ENCODE peak calls at places on chromosomes 7 and 10, in seven cellular contexts. Z is upper lobe of right lung, M is brain microvascular endothelial cell, Y is fibroblast of pulmonary artery, V is pancreas, F is astrocyte of the spinal cord, X is GM23338. C is an unnamed sample.

GRCh38 chr7:130154131-130154500 is 51.1 kb downstream of the TMEM209 start:
- DNase-seq in F (no peak), X (no peak), V (peak; percentile 71), Z (peak; percentile 83), M (no peak), Y (no peak), C (no peak)

GRCh38 chr10:15325243-15326002 is 45.7 kb downstream of the FAM171A1 start:
- DNase-seq in M (peak; percentile 81), X (no peak), Y (peak; percentile 93), Z (no peak), F (peak; percentile 75), V (no peak), C (peak; percentile 57)

GRCh38 chr7:23938937-23939552 is 229.0 kb downstream of the STK31 start:
- DNase-seq in Z (no peak), V (no peak), M (peak; percentile 27), Y (peak; percentile 24), X (peak; percentile 71), F (peak; percentile 30), C (peak; percentile 21)

GRCh38 chr7:29649010-29649716 is 85.5 kb downstream of the PRR15 start:
- DNase-seq in F (no peak), X (no peak), Y (no peak), Z (no peak), M (no peak), V (no peak), C (no peak)

GRCh38 chr7:115435178-115435577 is 513.3 kb downstream of the MDFIC start:
- DNase-seq in V (no peak), X (no peak), Y (no peak), Z (no peak), F (no peak), M (no peak), C (no peak)

GRCh38 chr10:129730993-129731325 is 233.1 kb downstream of the EBF3 start:
- DNase-seq in F (no peak), Y (no peak), V (no peak), X (no peak), Z (no peak), M (no peak), C (no peak)

GRCh38 chr7:131111-132094 is 61.0 kb upstream of the FAM20C start:
- DNase-seq in F (no peak), V (no peak), X (no peak), Z (peak; percentile 82), Y (peak; percentile 40), M (no peak), C (peak; percentile 65)

GRCh38 chr10:49505076-49505475 is 33.8 kb downstream of the ERCC6 start:
- DNase-seq in Z (no peak), M (no peak), V (no peak), F (no peak), X (no peak), Y (no peak), C (no peak)

GRCh38 chr7:82481499-82482097 is 38.0 kb upstream of the CACNA2D1 start:
- DNase-seq in Y (peak; percentile 57), V (no peak), F (peak; percentile 46), X (peak; percentile 58), Z (no peak), M (no peak), C (peak; percentile 9)

DNA sequence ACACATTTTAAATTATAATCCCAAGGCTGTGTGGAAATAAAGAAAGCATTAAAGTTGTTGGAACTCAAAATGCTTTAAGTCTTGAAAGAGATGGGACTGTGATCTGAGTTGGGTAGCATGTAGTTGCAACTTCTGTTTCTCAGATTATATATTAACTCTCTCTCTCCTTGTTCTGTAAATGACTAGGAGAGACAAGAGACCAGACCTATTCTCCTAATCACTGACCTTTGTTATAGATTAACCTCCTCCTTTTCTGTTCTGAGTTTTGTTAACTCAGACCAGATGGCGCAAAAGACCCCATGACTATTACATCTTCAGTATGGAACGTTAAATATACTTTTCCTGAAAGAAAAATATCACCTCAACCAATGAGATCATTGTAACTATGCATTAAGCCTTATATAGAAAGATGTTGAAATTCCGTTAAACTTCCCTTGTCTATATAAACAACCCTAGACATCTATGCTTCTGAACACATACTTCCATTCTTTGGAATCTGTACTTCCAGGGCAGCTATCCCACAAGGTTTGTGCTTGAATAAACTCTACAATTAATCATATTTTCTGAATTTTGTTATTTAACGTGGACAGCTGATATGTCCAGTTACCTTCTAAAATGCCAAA is 143.5 kb upstream of the TRIM24 start:
- DNase-seq in V (no peak), X (no peak), M (no peak), Y (peak; percentile 3), Z (no peak), F (peak; percentile 12), C (no peak)
- H3K4me3 ChIP-seq in V (no peak overlapping the region), X (no peak overlapping the region), M (no peak overlapping the region), Y (no peak overlapping the region), Z (no peak overlapping the region), F (no peak overlapping the region), C (no peak overlapping the region)

DNA sequence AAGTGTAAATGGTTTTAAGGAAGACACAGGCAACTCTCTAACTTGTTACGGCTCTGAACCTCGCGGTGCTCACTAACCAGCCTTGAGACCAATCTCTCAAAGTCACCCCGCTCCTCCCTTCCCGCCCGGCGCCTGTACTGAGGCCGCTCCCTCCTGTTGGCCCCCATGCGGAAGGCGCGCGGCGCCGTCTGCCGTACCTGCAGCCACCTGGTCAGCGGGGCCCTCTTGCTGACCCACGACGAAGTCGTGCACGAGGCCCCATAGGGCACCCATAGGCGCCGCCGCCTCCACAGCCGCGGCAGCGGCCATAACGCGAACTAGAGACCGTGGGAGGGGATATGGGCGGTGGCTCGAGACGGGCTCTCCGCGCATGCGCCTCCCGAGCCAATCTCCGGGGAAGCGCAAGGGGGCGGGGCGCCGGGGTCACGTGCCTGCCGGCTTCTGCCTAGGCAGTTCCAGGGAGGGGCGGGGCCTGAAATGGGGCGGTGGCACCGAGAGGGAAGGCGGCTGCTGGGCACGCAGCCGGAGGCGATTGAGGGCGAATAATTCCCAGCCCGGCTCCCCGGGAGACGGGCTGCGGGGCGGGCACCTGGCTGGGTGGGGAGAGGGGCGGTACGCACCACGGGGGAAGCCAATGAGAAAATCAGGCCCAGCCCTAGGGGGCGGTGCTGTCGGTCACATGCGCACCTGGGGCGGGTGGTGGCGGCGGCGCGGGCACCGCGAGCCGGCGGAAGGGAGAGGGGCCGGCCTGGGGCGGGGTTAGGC is at the start of gene MMS19:
- DNase-seq in X (peak; percentile 98), V (peak; percentile 100), F (peak; percentile 99), Y (peak; percentile 99), Z (peak; percentile 100), M (peak; percentile 98), C (peak; percentile 98)
- TF ChIP-seq CTCF in X (no peak), V (no peak), F (no peak), Y (no peak), Z (peak; percentile 22), M (no peak), C (no peak)

GRCh38 chr10:306007-306406 is 170.8 kb downstream of the ZMYND11 start:
- DNase-seq in X (no peak), F (no peak), Y (peak; percentile 13), M (no peak), V (no peak), Z (no peak), C (peak; percentile 56)

GRCh38 chr10:307659-308058 is 172.4 kb downstream of the ZMYND11 start:
- DNase-seq in Z (no peak), X (no peak), Y (no peak), V (no peak), M (no peak), F (no peak), C (no peak)

GRCh38 chr10:308101-308500 is 172.8 kb downstream of the ZMYND11 start:
- DNase-seq in V (no peak), F (no peak), Z (no peak), M (no peak), X (no peak), Y (no peak), C (peak; percentile 22)

GRCh38 chr10:305034-305433 is 169.8 kb downstream of the ZMYND11 start:
- DNase-seq in Y (no peak), V (no peak), X (no peak), M (no peak), F (no peak), Z (no peak), C (no peak)

DNA sequence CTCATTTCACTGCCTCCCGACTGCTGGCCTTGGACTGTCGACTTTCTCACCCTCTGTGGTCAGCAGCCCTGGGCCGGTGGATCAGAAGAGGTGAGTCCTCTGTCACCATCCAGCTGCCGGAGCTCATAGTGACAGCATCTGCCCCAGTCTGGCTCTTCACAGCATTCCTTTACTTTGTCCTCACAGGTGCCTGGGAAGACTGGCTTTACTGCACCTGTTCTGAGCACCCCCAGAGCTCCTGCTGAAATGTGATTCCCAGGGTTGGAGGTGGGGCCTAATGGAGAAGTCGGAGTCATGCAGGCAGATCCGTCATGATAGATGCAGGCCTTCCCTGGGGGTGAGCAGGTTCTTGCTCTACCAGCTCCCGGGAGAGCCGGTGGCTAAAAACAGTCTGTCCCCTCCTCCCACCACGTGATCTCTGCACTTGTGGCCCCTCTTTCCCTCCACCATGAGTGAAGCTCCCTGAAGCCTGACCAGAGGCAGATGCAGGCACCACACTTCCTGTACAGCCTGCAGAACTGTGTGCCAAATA is 171.5 kb downstream of the ZMYND11 start:
- DNase-seq in M (no peak), F (no peak), Z (no peak), Y (no peak), V (peak; percentile 55), X (peak; percentile 77), C (no peak)
- H3K4me3 ChIP-seq in M (no peak overlapping the region), F (no peak overlapping the region), Z (no peak overlapping the region), Y (no peak overlapping the region), V (no peak overlapping the region), X (no peak overlapping the region), C (no peak overlapping the region)

DNA sequence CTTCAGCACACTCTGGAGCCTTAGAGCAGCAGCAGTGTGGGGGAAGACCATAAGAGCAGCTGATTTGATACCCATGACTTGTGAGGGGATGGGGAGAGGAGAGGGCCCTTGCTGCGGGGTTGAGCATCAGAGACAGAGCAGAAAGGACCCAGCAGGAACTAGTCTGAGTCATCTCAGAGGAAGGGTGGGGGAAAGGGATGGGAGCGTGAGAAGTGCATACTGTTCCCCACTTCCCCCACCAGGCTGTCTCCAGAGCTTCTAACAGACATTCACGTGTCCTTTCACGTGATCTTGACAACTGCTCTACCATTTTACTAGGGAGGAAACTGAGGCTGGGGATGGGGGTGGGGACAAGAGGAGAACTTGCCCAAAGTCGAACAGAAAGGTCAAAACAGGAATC is 38.7 kb downstream of the FAM241B start:
- DNase-seq in F (peak; percentile 54), Z (no peak), M (peak; percentile 79), Y (no peak), X (no peak), V (no peak), C (no peak)
- TF ChIP-seq CTCF in F (no peak), Z (no peak), M (peak; percentile 29), Y (no peak), X (no peak), V (no peak), C (no peak)

C was measured in foreskin fibroblast.